ENCODE peak calls at places on chromosomes 1 and 21, in four cellular contexts. E is iris pigment epithelial cell; J is NCI-H1436; L is stimulated activated CD4-positive, alpha-beta T cell treated with anti-CD3 and anti-CD28 coated beads, Interleukin-4, amount 100 ng/mL, for 4 hours. H is an unnamed sample.

GRCh38 chr1:93346472-93346991 is 825 bp downstream of the DR1 start:
- DNase-seq in E (peak; percentile 34), J (no peak), L (peak; percentile 15), H (peak; percentile 5)

GRCh38 chr21:44636209-44637017 is 743 bp upstream of the KRTAP10-10 start:
- DNase-seq in L (no peak), J (no peak), E (no peak), H (no peak)

GRCh38 chr1:8926707-8927694 is 18.7 kb upstream of the CA6 start:
- DNase-seq in E (no peak), J (no peak), L (no peak), H (no peak)

GRCh38 chr1:153617677-153618076 is 1.6 kb upstream of the S100A14 start:
- DNase-seq in L (no peak), J (peak; percentile 49), E (no peak), H (peak; percentile 69)

GRCh38 chr1:94713472-94714141 is 106.5 kb upstream of the SLC44A3 start:
- DNase-seq in J (no peak), E (peak; percentile 98), L (no peak), H (no peak)

GRCh38 chr1:228148196-228148861 is 1.4 kb upstream of the GJC2 start:
- DNase-seq in E (no peak), J (no peak), L (no peak), H (no peak)

GRCh38 chr1:1600861-1601563 is 1.1 kb upstream of the FNDC10 start:
- DNase-seq in J (no peak), E (no peak), L (no peak), H (no peak)

GRCh38 chr1:116997666-116998065 is 3.9 kb upstream of the CD101 start:
- DNase-seq in L (no peak), E (no peak), J (no peak), H (no peak)

GRCh38 chr1:202266061-202266765 is 72.6 kb downstream of the LGR6 start:
- DNase-seq in E (no peak), L (no peak), J (no peak), H (no peak)

GRCh38 chr1:234239936-234240335 is 133.3 kb upstream of the COA6 start:
- DNase-seq in J (no peak), E (no peak), L (no peak), H (no peak)